ENCODE peak calls at places on chromosome 2, in eight cellular contexts. One of them, this sample, is unnamed.

GRCh38 chr2:99643824-99644787 is 154.3 kb upstream of the REV1 start:
- DNase-seq in sigmoid colon: no peak
- DNase-seq in transverse colon: no peak
- DNase-seq in K562: no peak
- DNase-seq in stomach: no peak
- DNase-seq in H1: no peak
- DNase-seq in HepG2: no peak
- DNase-seq in GM12878: no peak
- DNase-seq in this sample: no peak

GRCh38 chr2:108101481-108101880 is 115.2 kb downstream of the SLC5A7 start:
- DNase-seq in sigmoid colon: no peak
- DNase-seq in transverse colon: no peak
- DNase-seq in K562: no peak
- DNase-seq in stomach: no peak
- DNase-seq in H1: no peak
- DNase-seq in HepG2: no peak
- DNase-seq in GM12878: no peak
- DNase-seq in this sample: no peak

GRCh38 chr2:120330946-120331822 is 14.8 kb upstream of the INHBB start:
- DNase-seq in sigmoid colon: no peak
- DNase-seq in transverse colon: no peak
- DNase-seq in K562: no peak
- DNase-seq in stomach: no peak
- DNase-seq in H1: no peak
- DNase-seq in HepG2: no peak
- DNase-seq in GM12878: no peak
- DNase-seq in this sample: no peak

GRCh38 chr2:223635080-223635479 is 32.9 kb upstream of the SCG2 start:
- DNase-seq in sigmoid colon: no peak
- DNase-seq in transverse colon: no peak
- DNase-seq in K562: no peak
- DNase-seq in stomach: no peak
- DNase-seq in H1: no peak
- DNase-seq in HepG2: no peak
- DNase-seq in GM12878: no peak
- DNase-seq in this sample: no peak

GRCh38 chr2:11344956-11345671 is 678 bp upstream of the ROCK2 start:
- DNase-seq in sigmoid colon: peak
- DNase-seq in transverse colon: peak
- DNase-seq in K562: peak
- DNase-seq in stomach: peak
- DNase-seq in H1: peak
- DNase-seq in HepG2: peak
- DNase-seq in GM12878: no peak
- DNase-seq in this sample: no peak

GRCh38 chr2:217361491-217361890 is 501.6 kb upstream of the TNP1 start:
- DNase-seq in sigmoid colon: no peak
- DNase-seq in transverse colon: no peak
- DNase-seq in K562: no peak
- DNase-seq in stomach: no peak
- DNase-seq in H1: no peak
- DNase-seq in HepG2: no peak
- DNase-seq in GM12878: no peak
- DNase-seq in this sample: no peak

GRCh38 chr2:137405496-137405895 is 558.8 kb upstream of the HNMT start:
- DNase-seq in sigmoid colon: no peak
- DNase-seq in transverse colon: no peak
- DNase-seq in K562: no peak
- DNase-seq in stomach: no peak
- DNase-seq in H1: no peak
- DNase-seq in HepG2: no peak
- DNase-seq in GM12878: no peak
- DNase-seq in this sample: no peak

GRCh38 chr2:10457846-10458563 is 9.9 kb upstream of the ODC1 start:
- DNase-seq in sigmoid colon: no peak
- DNase-seq in transverse colon: no peak
- DNase-seq in K562: no peak
- DNase-seq in stomach: peak
- DNase-seq in H1: no peak
- DNase-seq in HepG2: no peak
- DNase-seq in GM12878: no peak
- DNase-seq in this sample: no peak

GRCh38 chr2:167732251-167732788 is 515.1 kb downstream of the STK39 start:
- DNase-seq in sigmoid colon: no peak
- DNase-seq in transverse colon: no peak
- DNase-seq in K562: no peak
- DNase-seq in stomach: no peak
- DNase-seq in H1: no peak
- DNase-seq in HepG2: no peak
- DNase-seq in GM12878: no peak
- DNase-seq in this sample: no peak

GRCh38 chr2:32937602-32938450 is 8.9 kb upstream of the LTBP1 start:
- DNase-seq in sigmoid colon: no peak
- DNase-seq in transverse colon: no peak
- DNase-seq in K562: peak
- DNase-seq in stomach: no peak
- DNase-seq in H1: no peak
- DNase-seq in HepG2: no peak
- DNase-seq in GM12878: no peak
- DNase-seq in this sample: no peak

GRCh38 chr2:190972846-190973245 is 41.1 kb downstream of the STAT1 start:
- DNase-seq in sigmoid colon: no peak
- DNase-seq in transverse colon: no peak
- DNase-seq in K562: no peak
- DNase-seq in stomach: no peak
- DNase-seq in H1: no peak
- DNase-seq in HepG2: no peak
- DNase-seq in GM12878: no peak
- DNase-seq in this sample: no peak

GRCh38 chr2:28949617-28950305 is 31.3 kb upstream of the TOGARAM2 start:
- DNase-seq in sigmoid colon: no peak
- DNase-seq in transverse colon: no peak
- DNase-seq in K562: peak
- DNase-seq in stomach: no peak
- DNase-seq in H1: no peak
- DNase-seq in HepG2: peak
- DNase-seq in GM12878: no peak
- DNase-seq in this sample: no peak

GRCh38 chr2:92072461-92073035 is 2798.7 kb upstream of the TEKT4 start:
- DNase-seq in sigmoid colon: peak
- DNase-seq in transverse colon: peak
- DNase-seq in K562: no peak
- DNase-seq in stomach: peak
- DNase-seq in H1: no peak
- DNase-seq in HepG2: no peak
- DNase-seq in GM12878: no peak
- DNase-seq in this sample: peak

DNA sequence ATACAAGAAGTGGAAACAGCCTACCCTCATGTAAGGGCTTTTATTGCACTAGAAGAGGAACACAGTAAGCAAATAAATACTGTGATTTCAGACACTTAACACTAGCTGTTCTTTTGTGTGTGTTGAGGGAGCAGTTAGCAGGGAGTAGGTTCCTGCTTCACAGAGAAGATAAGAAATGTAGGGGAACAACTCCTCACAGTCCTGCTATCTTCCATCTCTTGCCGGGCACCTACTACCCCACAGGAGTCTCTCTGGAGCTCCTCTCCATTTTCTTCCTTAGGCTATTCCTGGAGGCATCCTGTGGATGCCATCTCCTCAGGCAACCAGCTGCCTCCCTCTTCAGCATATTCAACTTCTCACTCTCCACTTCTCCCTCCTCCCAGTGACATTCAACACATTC is 145.0 kb downstream of the SRBD1 start:
- DNase-seq in sigmoid colon: no peak
- DNase-seq in transverse colon: no peak
- DNase-seq in K562: peak
- DNase-seq in stomach: no peak
- DNase-seq in H1: no peak
- DNase-seq in HepG2: no peak
- DNase-seq in GM12878: no peak
- DNase-seq in this sample: no peak
- TF ChIP-seq EP300 in sigmoid colon: no peak
- TF ChIP-seq EP300 in transverse colon: no peak
- TF ChIP-seq EP300 in K562: no peak
- TF ChIP-seq EP300 in stomach: no peak
- TF ChIP-seq EP300 in H1: no peak
- TF ChIP-seq EP300 in HepG2: no peak
- TF ChIP-seq EP300 in GM12878: no peak
- TF ChIP-seq EP300 in this sample: no peak

GRCh38 chr2:240232961-240233890 is 92.8 kb upstream of the OTOS start:
- DNase-seq in sigmoid colon: peak
- DNase-seq in transverse colon: peak
- DNase-seq in K562: peak
- DNase-seq in stomach: peak
- DNase-seq in H1: peak
- DNase-seq in HepG2: peak
- DNase-seq in GM12878: no peak
- DNase-seq in this sample: peak
- TF ChIP-seq POLR2A in sigmoid colon: no peak
- TF ChIP-seq POLR2A in transverse colon: no peak
- TF ChIP-seq POLR2A in K562: no peak
- TF ChIP-seq POLR2A in stomach: no peak
- TF ChIP-seq POLR2A in H1: no peak
- TF ChIP-seq POLR2A in HepG2: no peak
- TF ChIP-seq POLR2A in GM12878: no peak
- TF ChIP-seq POLR2A in this sample: no peak

GRCh38 chr2:237615631-237616249 is 11.6 kb upstream of the LRRFIP1 start:
- DNase-seq in sigmoid colon: no peak
- DNase-seq in transverse colon: no peak
- DNase-seq in K562: no peak
- DNase-seq in stomach: no peak
- DNase-seq in H1: no peak
- DNase-seq in HepG2: no peak
- DNase-seq in GM12878: no peak
- DNase-seq in this sample: no peak

GRCh38 chr2:237618449-237618848 is 8.9 kb upstream of the LRRFIP1 start:
- DNase-seq in sigmoid colon: no peak
- DNase-seq in transverse colon: no peak
- DNase-seq in K562: no peak
- DNase-seq in stomach: no peak
- DNase-seq in H1: no peak
- DNase-seq in HepG2: no peak
- DNase-seq in GM12878: no peak
- DNase-seq in this sample: no peak

GRCh38 chr2:237614151-237614720 is 13.2 kb upstream of the LRRFIP1 start:
- DNase-seq in sigmoid colon: no peak
- DNase-seq in transverse colon: no peak
- DNase-seq in K562: no peak
- DNase-seq in stomach: no peak
- DNase-seq in H1: peak
- DNase-seq in HepG2: peak
- DNase-seq in GM12878: no peak
- DNase-seq in this sample: peak

GRCh38 chr2:237617305-237617982 is 9.9 kb upstream of the LRRFIP1 start:
- DNase-seq in sigmoid colon: no peak
- DNase-seq in transverse colon: no peak
- DNase-seq in K562: no peak
- DNase-seq in stomach: no peak
- DNase-seq in H1: no peak
- DNase-seq in HepG2: no peak
- DNase-seq in GM12878: no peak
- DNase-seq in this sample: no peak

GRCh38 chr2:237616373-237617304 is 10.7 kb upstream of the LRRFIP1 start:
- DNase-seq in sigmoid colon: no peak
- DNase-seq in transverse colon: no peak
- DNase-seq in K562: no peak
- DNase-seq in stomach: no peak
- DNase-seq in H1: no peak
- DNase-seq in HepG2: no peak
- DNase-seq in GM12878: no peak
- DNase-seq in this sample: no peak
- TF ChIP-seq POLR2AphosphoS5 in sigmoid colon: peak
- TF ChIP-seq POLR2AphosphoS5 in transverse colon: peak
- TF ChIP-seq POLR2AphosphoS5 in K562: no peak
- TF ChIP-seq POLR2AphosphoS5 in stomach: no peak
- TF ChIP-seq POLR2AphosphoS5 in H1: no peak
- TF ChIP-seq POLR2AphosphoS5 in HepG2: no peak
- TF ChIP-seq POLR2AphosphoS5 in GM12878: no peak
- TF ChIP-seq POLR2AphosphoS5 in this sample: peak

GRCh38 chr2:150526827-150527226 is 39.4 kb upstream of the RND3 start:
- DNase-seq in sigmoid colon: no peak
- DNase-seq in transverse colon: no peak
- DNase-seq in K562: no peak
- DNase-seq in stomach: no peak
- DNase-seq in H1: no peak
- DNase-seq in HepG2: peak
- DNase-seq in GM12878: no peak
- DNase-seq in this sample: no peak

GRCh38 chr2:150526006-150526405 is 38.5 kb upstream of the RND3 start:
- DNase-seq in sigmoid colon: no peak
- DNase-seq in transverse colon: no peak
- DNase-seq in K562: no peak
- DNase-seq in stomach: no peak
- DNase-seq in H1: no peak
- DNase-seq in HepG2: no peak
- DNase-seq in GM12878: no peak
- DNase-seq in this sample: no peak

GRCh38 chr2:150530168-150530567 is 42.7 kb upstream of the RND3 start:
- DNase-seq in sigmoid colon: no peak
- DNase-seq in transverse colon: no peak
- DNase-seq in K562: no peak
- DNase-seq in stomach: no peak
- DNase-seq in H1: no peak
- DNase-seq in HepG2: no peak
- DNase-seq in GM12878: no peak
- DNase-seq in this sample: no peak

GRCh38 chr2:150531626-150532419 is 44.4 kb upstream of the RND3 start:
- DNase-seq in sigmoid colon: no peak
- DNase-seq in transverse colon: no peak
- DNase-seq in K562: no peak
- DNase-seq in stomach: no peak
- DNase-seq in H1: no peak
- DNase-seq in HepG2: no peak
- DNase-seq in GM12878: no peak
- DNase-seq in this sample: no peak

DNA sequence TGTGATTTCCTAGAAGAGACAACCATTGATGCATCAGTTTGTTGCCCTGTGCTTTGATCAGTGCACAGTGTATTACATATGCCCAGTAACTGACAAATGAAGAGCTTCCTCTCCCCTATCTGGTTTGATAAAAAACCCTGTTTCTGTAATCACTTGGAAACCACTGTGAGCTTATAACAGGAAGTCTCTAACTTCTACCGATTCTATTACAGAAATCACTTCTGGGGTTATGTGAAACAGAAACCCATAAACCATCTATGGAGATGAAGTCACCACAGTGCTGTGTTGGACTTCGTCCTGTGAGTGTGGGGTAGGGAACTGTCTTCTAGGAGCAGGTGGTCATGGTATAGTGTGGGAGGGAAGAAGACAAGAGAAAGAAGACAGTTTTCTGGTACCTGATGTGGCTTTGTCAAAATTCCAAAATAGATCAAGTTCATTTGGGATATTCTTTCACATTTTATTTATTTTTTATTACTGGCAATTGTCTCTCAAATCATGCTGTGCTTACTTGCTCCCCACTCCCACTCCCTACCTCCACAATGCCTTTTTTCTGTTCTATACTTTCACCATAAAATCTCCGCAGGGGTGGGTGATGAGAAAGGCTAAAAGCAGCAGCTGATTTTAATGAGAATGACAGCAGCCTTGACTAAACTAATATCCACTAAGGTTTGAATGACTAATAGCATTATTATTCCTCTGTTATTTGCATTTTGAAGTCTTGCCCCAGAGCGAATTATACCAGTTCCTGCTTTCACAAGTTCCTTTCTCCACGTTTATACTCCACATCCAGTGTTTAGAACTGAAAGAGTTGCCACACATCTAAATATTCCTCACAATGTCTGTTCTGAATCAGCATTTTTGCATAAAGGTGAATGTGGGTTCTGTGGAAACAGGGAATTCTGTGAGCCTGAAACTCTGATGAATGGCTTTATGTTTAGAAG is 41.7 kb upstream of the RND3 start:
- DNase-seq in sigmoid colon: no peak
- DNase-seq in transverse colon: no peak
- DNase-seq in K562: no peak
- DNase-seq in stomach: no peak
- DNase-seq in H1: no peak
- DNase-seq in HepG2: no peak
- DNase-seq in GM12878: peak
- DNase-seq in this sample: no peak
- TF ChIP-seq EP300 in sigmoid colon: no peak
- TF ChIP-seq EP300 in transverse colon: no peak
- TF ChIP-seq EP300 in K562: no peak
- TF ChIP-seq EP300 in stomach: no peak
- TF ChIP-seq EP300 in H1: no peak
- TF ChIP-seq EP300 in HepG2: no peak
- TF ChIP-seq EP300 in GM12878: no peak
- TF ChIP-seq EP300 in this sample: no peak

This sample was measured in upper lobe of left lung.